ENCODE peak calls at places on chromosomes 2 and 18, in six cellular contexts. N, I, D, R, F and E are unnamed samples.

GRCh38 chr2:170966648-170967396 is 37.8 kb downstream of the GORASP2 start:
- DNase-seq in N (no peak), I (no peak), D (no peak), R (no peak), F (no peak), E (no peak)

GRCh38 chr2:80256396-80257167 is 48.0 kb downstream of the LRRTM1 start:
- DNase-seq in N (no peak), I (no peak), D (peak), R (no peak), F (no peak), E (no peak)

GRCh38 chr2:239475161-239476028 is 74.6 kb upstream of the HDAC4 start:
- DNase-seq in N (no peak), I (no peak), D (no peak), R (no peak), F (no peak), E (no peak)

GRCh38 chr18:74633652-74634352 is 36.1 kb downstream of the ZNF407 start:
- DNase-seq in N (no peak), I (no peak), D (peak), R (no peak), F (peak), E (no peak)

GRCh38 chr18:47996091-47996541 is 65.7 kb upstream of the SMAD2 start:
- DNase-seq in N (peak), I (no peak), D (peak), R (no peak), F (no peak), E (no peak)

GRCh38 chr2:43317680-43318079 is 91.3 kb upstream of the ZFP36L2 start:
- DNase-seq in N (no peak), I (no peak), D (no peak), R (no peak), F (no peak), E (no peak)

GRCh38 chr2:195646424-195646823 is 10.6 kb upstream of the SLC39A10 start:
- DNase-seq in N (no peak), I (no peak), D (no peak), R (no peak), F (no peak), E (no peak)

GRCh38 chr2:200767111-200767885 is 44.4 kb upstream of the BZW1 start:
- DNase-seq in N (no peak), I (no peak), D (peak), R (no peak), F (no peak), E (no peak)

GRCh38 chr2:10647886-10648605 is 41.7 kb downstream of the NOL10 start:
- DNase-seq in N (no peak), I (no peak), D (peak), R (no peak), F (no peak), E (no peak)

GRCh38 chr2:55057474-55057873 is 7.2 kb upstream of the RTN4 start:
- DNase-seq in N (no peak), I (no peak), D (no peak), R (no peak), F (no peak), E (no peak)

GRCh38 chr2:134718956-134719814 is at the start of gene TMEM163:
- DNase-seq in N (peak), I (no peak), D (peak), R (no peak), F (no peak), E (peak)

GRCh38 chr2:101734511-101735165 is 37.1 kb downstream of the MAP4K4 start:
- DNase-seq in N (no peak), I (no peak), D (no peak), R (no peak), F (no peak), E (no peak)

GRCh38 chr18:24600076-24600654 is 139.7 kb downstream of the HRH4 start:
- DNase-seq in N (no peak), I (no peak), D (peak), R (no peak), F (peak), E (peak)

GRCh38 chr2:205324355-205324754 is 357.9 kb upstream of the NRP2 start:
- DNase-seq in N (no peak), I (no peak), D (no peak), R (no peak), F (no peak), E (no peak)

GRCh38 chr2:205321240-205321639 is 361.1 kb upstream of the NRP2 start:
- DNase-seq in N (no peak), I (no peak), D (no peak), R (no peak), F (peak), E (no peak)

GRCh38 chr2:205323929-205324328 is 358.4 kb upstream of the NRP2 start:
- DNase-seq in N (no peak), I (no peak), D (peak), R (no peak), F (no peak), E (no peak)
- TF ChIP-seq CTCF in N (no peak), I (no peak), D (peak), R (peak), F (peak), E (peak)

GRCh38 chr2:111903930-111904439 is 5.6 kb downstream of the MERTK start:
- DNase-seq in N (no peak), I (no peak), D (no peak), R (no peak), F (no peak), E (no peak)

GRCh38 chr2:111908578-111908977 is 10.2 kb downstream of the MERTK start:
- DNase-seq in N (no peak), I (no peak), D (no peak), R (no peak), F (no peak), E (no peak)

GRCh38 chr2:111903516-111903915 is 5.1 kb downstream of the MERTK start:
- DNase-seq in N (no peak), I (no peak), D (no peak), R (no peak), F (no peak), E (no peak)

GRCh38 chr2:111905990-111906735 is 7.8 kb downstream of the MERTK start:
- DNase-seq in N (no peak), I (no peak), D (peak), R (no peak), F (peak), E (no peak)

GRCh38 chr2:111904726-111905476 is 6.5 kb downstream of the MERTK start:
- DNase-seq in N (no peak), I (no peak), D (no peak), R (no peak), F (no peak), E (no peak)
- TF ChIP-seq CTCF in N (no peak), I (no peak), D (no peak), R (no peak), F (no peak), E (no peak)

GRCh38 chr2:142290931-142291330 is 160.1 kb upstream of the LRP1B start:
- DNase-seq in N (no peak), I (no peak), D (peak), R (no peak), F (peak), E (no peak)

GRCh38 chr2:142285480-142285879 is 154.7 kb upstream of the LRP1B start:
- DNase-seq in N (no peak), I (no peak), D (no peak), R (no peak), F (no peak), E (no peak)

GRCh38 chr2:142280846-142281245 is 150.0 kb upstream of the LRP1B start:
- DNase-seq in N (no peak), I (no peak), D (no peak), R (no peak), F (no peak), E (no peak)

GRCh38 chr2:142291964-142292363 is 161.1 kb upstream of the LRP1B start:
- DNase-seq in N (no peak), I (no peak), D (peak), R (no peak), F (no peak), E (no peak)

GRCh38 chr2:142286618-142287017 is 155.8 kb upstream of the LRP1B start:
- DNase-seq in N (no peak), I (no peak), D (peak), R (no peak), F (no peak), E (peak)
- TF ChIP-seq CTCF in N (no peak), I (no peak), D (peak), R (peak), F (peak), E (peak)

DNA sequence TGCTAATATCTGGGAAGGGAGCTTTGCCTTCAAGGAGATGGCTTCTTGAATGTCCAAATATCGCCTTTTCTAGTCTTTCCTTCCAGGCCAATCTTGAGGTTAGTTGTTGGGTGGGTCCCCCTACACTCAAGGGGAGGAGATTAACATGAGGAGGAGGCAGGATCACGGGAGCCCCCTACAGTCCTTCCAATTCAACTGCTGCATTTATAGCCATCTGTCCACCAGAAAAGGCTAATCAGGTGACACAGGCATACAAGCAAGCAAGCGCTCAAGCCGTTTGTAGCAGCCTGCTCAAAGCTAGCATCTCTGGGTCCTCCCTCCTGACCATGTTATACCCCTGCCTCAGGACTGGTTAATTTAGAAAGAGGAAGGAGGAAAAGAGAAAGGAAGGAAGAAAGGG is 87.6 kb downstream of the MRPS9 start:
- DNase-seq in N (no peak), I (no peak), D (no peak), R (no peak), F (no peak), E (no peak)
- TF ChIP-seq CTCF in N (no peak), I (no peak), D (no peak), R (no peak), F (peak), E (no peak)

GRCh38 chr18:10591891-10592290 is 66.1 kb downstream of the NAPG start:
- DNase-seq in N (no peak), I (no peak), D (no peak), R (no peak), F (no peak), E (no peak)
- TF ChIP-seq CTCF in N (no peak), I (no peak), D (no peak), R (no peak), F (no peak), E (no peak)

GRCh38 chr2:231614559-231615057 is 21.9 kb downstream of the TEX44 start:
- DNase-seq in N (peak), I (peak), D (no peak), R (no peak), F (no peak), E (no peak)

GRCh38 chr2:231613054-231613654 is 20.5 kb downstream of the TEX44 start:
- DNase-seq in N (no peak), I (peak), D (peak), R (no peak), F (no peak), E (no peak)

GRCh38 chr2:231612199-231613053 is 19.8 kb downstream of the TEX44 start:
- DNase-seq in N (peak), I (peak), D (peak), R (peak), F (peak), E (peak)

GRCh38 chr2:231615058-231615671 is 22.5 kb downstream of the TEX44 start:
- DNase-seq in N (no peak), I (no peak), D (no peak), R (no peak), F (no peak), E (no peak)

DNA sequence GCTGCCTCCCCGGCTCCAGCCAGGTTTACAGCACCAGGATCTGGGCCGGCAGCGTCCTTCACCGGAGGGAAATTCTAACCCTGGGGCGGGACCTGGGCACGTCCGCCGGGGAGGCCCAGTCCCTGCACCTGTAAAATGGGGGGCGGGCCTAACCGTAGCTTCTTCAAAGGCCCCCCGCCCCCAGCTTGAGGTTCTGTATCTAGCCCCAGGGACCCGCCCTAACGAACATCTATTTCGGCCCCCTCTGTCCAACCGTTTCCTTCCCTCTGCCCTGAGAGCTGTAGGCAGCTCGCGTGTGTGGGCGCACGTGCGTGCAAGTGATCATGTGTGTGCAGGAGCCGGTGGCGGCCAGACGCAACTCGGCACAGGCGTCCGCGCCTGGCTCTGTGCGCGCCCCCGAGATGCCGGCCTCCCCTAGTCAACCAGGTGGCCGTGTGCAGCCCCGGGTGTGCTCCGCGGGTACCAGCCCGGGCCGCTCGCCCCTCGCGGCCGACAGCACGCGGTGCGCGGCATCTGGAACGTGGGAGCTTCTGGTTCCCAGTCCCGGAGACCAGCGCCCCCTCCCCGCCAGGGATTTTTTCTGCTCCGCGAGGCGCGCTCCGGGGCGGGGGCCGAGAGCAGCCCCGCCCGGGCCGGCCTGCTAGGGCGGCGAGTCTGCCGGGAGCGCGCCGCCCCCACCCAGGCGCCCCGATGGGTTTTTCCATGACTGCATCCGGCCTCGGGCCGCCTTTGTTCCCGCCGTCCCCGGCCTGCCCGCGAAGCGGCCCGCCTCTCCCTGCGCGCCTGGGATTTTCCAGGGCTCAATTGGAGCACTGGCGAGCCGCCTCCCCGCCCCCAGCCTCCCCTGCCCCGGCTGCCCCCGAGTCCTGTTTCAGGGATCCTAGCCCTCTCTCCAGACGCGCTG is 21.2 kb downstream of the TEX44 start:
- DNase-seq in N (peak), I (peak), D (peak), R (peak), F (peak), E (peak)
- TF ChIP-seq CTCF in N (no peak), I (peak), D (peak), R (no peak), F (peak), E (peak)

GRCh38 chr18:5744659-5745058 is 150.7 kb downstream of the TMEM200C start:
- DNase-seq in N (no peak), I (no peak), D (no peak), R (no peak), F (no peak), E (no peak)
- TF ChIP-seq CTCF in N (no peak), I (no peak), D (no peak), R (no peak), F (no peak), E (no peak)

GRCh38 chr2:31729442-31730092 is 148.8 kb upstream of the SRD5A2 start:
- DNase-seq in N (no peak), I (no peak), D (peak), R (no peak), F (no peak), E (no peak)
- TF ChIP-seq CTCF in N (no peak), I (no peak), D (peak), R (peak), F (no peak), E (peak)

GRCh38 chr2:12606472-12607000 is 110.2 kb upstream of the TRIB2 start:
- DNase-seq in N (no peak), I (no peak), D (no peak), R (no peak), F (peak), E (no peak)
- TF ChIP-seq CTCF in N (no peak), I (no peak), D (no peak), R (peak), F (peak), E (peak)

DNA sequence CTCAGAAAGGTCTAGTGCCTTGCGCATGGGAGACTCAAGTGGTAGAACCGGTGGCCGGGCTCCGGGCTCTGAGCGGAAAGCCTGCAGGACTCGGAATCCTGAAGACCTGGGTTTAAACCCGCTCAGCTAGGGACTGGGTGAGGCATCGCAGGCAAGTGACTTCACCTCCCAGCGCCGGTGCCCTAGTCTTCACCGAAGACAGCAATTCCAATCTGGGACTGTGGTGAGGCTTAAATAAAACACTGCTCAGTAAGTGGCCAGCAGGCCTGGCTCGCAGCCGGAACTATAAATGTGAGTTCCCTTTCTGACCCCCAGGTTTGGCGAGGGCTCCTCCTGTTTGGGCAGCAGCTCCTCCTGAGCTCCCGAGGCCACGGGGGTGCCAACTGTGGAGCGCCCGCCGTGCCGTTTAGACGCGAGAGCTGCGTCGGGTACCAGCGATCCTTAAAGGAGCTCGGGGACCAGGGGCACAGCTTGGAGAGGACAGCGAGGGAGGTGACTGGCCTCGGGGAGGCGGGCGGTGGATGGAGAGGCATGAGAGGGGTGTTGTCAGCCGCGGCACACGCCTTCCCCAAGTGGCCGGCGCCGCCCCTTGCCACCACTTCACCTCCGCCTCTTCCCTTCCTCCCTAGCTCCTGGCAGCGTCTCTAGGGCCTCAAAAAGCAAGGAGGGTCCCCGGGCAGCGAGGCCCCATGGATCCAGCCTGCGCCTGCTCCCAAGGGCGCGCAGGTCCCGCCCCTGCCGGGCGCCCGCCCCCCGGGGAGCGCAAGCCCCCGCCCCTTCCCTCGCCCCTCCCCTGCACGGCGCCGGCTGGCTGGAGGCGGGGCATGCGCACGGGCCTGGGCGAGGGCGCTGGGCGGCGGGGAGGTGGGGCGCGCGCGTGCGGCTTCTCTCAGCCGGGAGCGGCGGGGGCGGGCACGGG is 736 bp upstream of the MTCL1 start:
- DNase-seq in N (peak), I (peak), D (peak), R (no peak), F (peak), E (peak)
- TF ChIP-seq CTCF in N (no peak), I (no peak), D (no peak), R (no peak), F (no peak), E (no peak)